ENCODE peak calls at places on chromosomes 5 and 9, in six cellular contexts. K is AG10803, Y is body of pancreas, M is IMR-90, J is C1 segment of cervical spinal cord, G is ELR. Q is an unnamed sample.

GRCh38 chr5:72693001-72693442 is 123.4 kb upstream of the TNPO1 start:
- DNase-seq in G (no peak), K (peak; percentile 56), M (peak; percentile 30), J (no peak), Y (no peak), Q (no peak)

GRCh38 chr9:71678999-71679398 is 89.3 kb downstream of the CEMIP2 start:
- DNase-seq in K (peak; percentile 53), G (no peak), Y (no peak), M (no peak), J (no peak), Q (no peak)

GRCh38 chr5:136108131-136108739 is 24.4 kb upstream of the SMAD5 start:
- DNase-seq in M (no peak), K (no peak), G (no peak), Y (peak; percentile 52), J (no peak), Q (no peak)

GRCh38 chr9:130825051-130825651 is 9.9 kb upstream of the ABL1 start:
- DNase-seq in G (peak; percentile 28), J (no peak), Y (peak; percentile 13), K (peak; percentile 54), M (peak; percentile 84), Q (no peak)

GRCh38 chr5:61311836-61312808 is 19.9 kb upstream of the ZSWIM6 start:
- DNase-seq in J (no peak), K (peak; percentile 79), M (peak; percentile 91), G (peak; percentile 94), Y (no peak), Q (peak; percentile 90)

GRCh38 chr5:44167540-44167939 is 221.7 kb downstream of the FGF10 start:
- DNase-seq in J (no peak), Y (no peak), G (no peak), K (no peak), M (no peak), Q (no peak)

GRCh38 chr5:180437336-180437735 is 56.8 kb upstream of the CNOT6 start:
- DNase-seq in Y (no peak), J (no peak), M (no peak), K (no peak), G (no peak), Q (no peak)

GRCh38 chr9:21711504-21711903 is 90.9 kb upstream of the MTAP start:
- DNase-seq in G (peak; percentile 41), M (peak; percentile 54), K (peak; percentile 39), J (no peak), Y (no peak), Q (no peak)

GRCh38 chr9:137373611-137373980 is 49.4 kb downstream of the EXD3 start:
- DNase-seq in Y (peak; percentile 3), K (no peak), G (no peak), J (no peak), M (no peak), Q (no peak)

GRCh38 chr5:151966046-151966445 is 41.4 kb upstream of the GLRA1 start:
- DNase-seq in K (no peak), Y (no peak), M (no peak), J (no peak), G (no peak), Q (no peak)

GRCh38 chr9:122219856-122220672 is 8.7 kb downstream of the LHX6 start:
- DNase-seq in J (no peak), K (no peak), Y (no peak), M (no peak), G (no peak), Q (no peak)

GRCh38 chr5:98308960-98309359 is 464.5 kb upstream of the RGMB start:
- DNase-seq in M (peak; percentile 78), K (no peak), J (no peak), Y (no peak), G (peak; percentile 79), Q (no peak)

GRCh38 chr9:19431361-19432171 is 22.8 kb downstream of the ACER2 start:
- DNase-seq in M (no peak), J (no peak), Y (peak; percentile 32), K (no peak), G (no peak), Q (no peak)

GRCh38 chr9:126723807-126724172 is 81.0 kb upstream of the ZBTB43 start:
- DNase-seq in M (no peak), J (no peak), Y (no peak), K (no peak), G (peak; percentile 37), Q (no peak)

GRCh38 chr5:153896117-153896516 is 142.6 kb downstream of the FAM114A2 start:
- DNase-seq in M (peak; percentile 11), J (no peak), G (peak; percentile 42), K (peak; percentile 60), Y (no peak), Q (no peak)

Q was measured in HS-27A.